ENCODE peak calls at places on chromosomes 3 and 15, in five cellular contexts. P is A673, J is foreskin fibroblast, A is ascending aorta, S is aorta. I is an unnamed sample.

GRCh38 chr15:65060641-65061397 is 7.0 kb downstream of the RASL12 start:
- DNase-seq in P (no peak), S (peak), J (no peak), A (peak), I (no peak)

GRCh38 chr3:164418426-164418825 is 659.9 kb downstream of the SI start:
- DNase-seq in P (peak), S (no peak), J (no peak), A (no peak), I (no peak)

GRCh38 chr3:187146389-187146788 is 7.1 kb upstream of the RPL39L start:
- DNase-seq in A (no peak), P (no peak), S (no peak), J (no peak), I (no peak)

GRCh38 chr3:49591615-49592014 is 37.3 kb downstream of the BSN start:
- DNase-seq in S (no peak), J (no peak), P (no peak), A (no peak), I (no peak)

GRCh38 chr15:60798821-60799220 is 319.9 kb upstream of the ICE2 start:
- DNase-seq in S (no peak), P (peak), J (peak), A (no peak), I (peak)

GRCh38 chr3:145807990-145808389 is 353.0 kb downstream of the PLOD2 start:
- DNase-seq in J (peak), S (no peak), A (no peak), P (peak), I (peak)

GRCh38 chr15:56957812-56958406 is 39.5 kb downstream of the TCF12 start:
- DNase-seq in S (no peak), A (no peak), P (no peak), J (no peak), I (no peak)

GRCh38 chr3:10917176-10917575 is 75.4 kb upstream of the SLC6A1 start:
- DNase-seq in P (no peak), A (no peak), S (no peak), J (no peak), I (no peak)

GRCh38 chr15:98855815-98856539 is 151.6 kb downstream of the PGPEP1L start:
- DNase-seq in A (no peak), S (no peak), J (no peak), P (no peak), I (no peak)

GRCh38 chr15:98900382-98900781 is 107.2 kb downstream of the PGPEP1L start:
- DNase-seq in S (no peak), J (no peak), A (peak), P (no peak), I (no peak)

GRCh38 chr15:70907784-70908471 is 15.3 kb downstream of the LRRC49 start:
- DNase-seq in J (no peak), A (no peak), P (no peak), S (no peak), I (no peak)

GRCh38 chr3:76039431-76039830 is 254.1 kb upstream of the ZNF717 start:
- DNase-seq in J (no peak), P (peak), S (no peak), A (no peak), I (no peak)

GRCh38 chr3:122754867-122755835 is 38.5 kb downstream of the HSPBAP1 start:
- DNase-seq in J (peak), S (no peak), P (peak), A (no peak), I (peak)

GRCh38 chr3:45258317-45258716 is 32.2 kb upstream of the TMEM158 start:
- DNase-seq in A (peak), P (no peak), S (no peak), J (no peak), I (no peak)

GRCh38 chr3:35664460-35664919 is 25.2 kb downstream of the ARPP21 start:
- DNase-seq in A (peak), S (peak), P (peak), J (no peak), I (peak)

GRCh38 chr15:20356444-20357138 is 185.0 kb downstream of the GOLGA6L6 start:
- DNase-seq in A (peak), J (no peak), P (peak), S (peak), I (no peak)

GRCh38 chr3:134325106-134325705 is 49.0 kb downstream of the AMOTL2 start:
- DNase-seq in J (no peak), P (no peak), S (peak), A (no peak), I (no peak)

GRCh38 chr3:45817788-45818523 is 21.6 kb upstream of the SLC6A20 start:
- DNase-seq in A (peak), J (peak), S (no peak), P (no peak), I (peak)

GRCh38 chr3:119555309-119555735 is 4.1 kb downstream of the CD80 start:
- DNase-seq in P (no peak), J (no peak), S (peak), A (peak), I (no peak)

GRCh38 chr3:119557192-119557873 is 2.1 kb downstream of the CD80 start:
- DNase-seq in P (no peak), S (no peak), A (no peak), J (no peak), I (no peak)

GRCh38 chr3:119555929-119556328 is 3.5 kb downstream of the CD80 start:
- DNase-seq in J (no peak), P (no peak), S (no peak), A (no peak), I (no peak)

GRCh38 chr3:119550090-119550910 is 9.1 kb downstream of the CD80 start:
- DNase-seq in J (no peak), A (no peak), P (no peak), S (no peak), I (no peak)

DNA sequence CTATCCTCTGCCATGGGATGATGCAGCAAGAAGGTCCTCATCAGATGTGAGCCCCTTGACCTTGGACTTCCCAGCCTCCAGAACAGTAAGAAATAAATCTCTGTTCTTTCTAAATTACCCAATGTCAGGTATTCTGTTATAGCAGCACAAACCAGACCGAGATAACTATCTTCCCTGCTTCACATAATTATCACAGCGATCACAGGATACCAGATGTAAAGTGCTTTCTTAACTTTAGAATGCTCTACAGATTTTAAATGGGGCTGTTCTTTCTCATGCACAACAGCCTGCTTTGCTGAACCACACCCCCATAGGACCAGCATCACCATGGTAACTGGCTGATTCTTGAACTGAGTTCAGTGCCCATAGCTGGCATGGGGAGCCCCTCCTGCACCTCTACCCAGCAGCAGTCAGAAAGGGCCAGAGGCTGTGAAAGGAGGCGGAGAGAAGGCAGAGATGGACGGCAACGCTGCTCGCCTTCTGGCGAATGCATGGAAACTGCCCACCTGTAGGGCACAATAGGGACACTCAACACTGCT is 7.8 kb downstream of the CD80 start:
- DNase-seq in J (no peak), P (no peak), A (no peak), S (no peak), I (no peak)
- H3K4me3 ChIP-seq in J (no peak), P (no peak), A (no peak), S (no peak), I (no peak)

GRCh38 chr15:45454825-45455224 is 67.7 kb downstream of the SLC30A4 start:
- DNase-seq in A (peak), S (no peak), J (peak), P (peak), I (peak)
- H3K4me3 ChIP-seq in A (no peak), S (no peak), J (no peak), P (no peak), I (no peak)

GRCh38 chr15:49154799-49155109 is 645 bp downstream of the COPS2 start:
- DNase-seq in A (no peak), J (no peak), S (no peak), P (no peak), I (no peak)
- H3K4me3 ChIP-seq in A (peak), J (peak), S (peak), P (peak), I (peak)

DNA sequence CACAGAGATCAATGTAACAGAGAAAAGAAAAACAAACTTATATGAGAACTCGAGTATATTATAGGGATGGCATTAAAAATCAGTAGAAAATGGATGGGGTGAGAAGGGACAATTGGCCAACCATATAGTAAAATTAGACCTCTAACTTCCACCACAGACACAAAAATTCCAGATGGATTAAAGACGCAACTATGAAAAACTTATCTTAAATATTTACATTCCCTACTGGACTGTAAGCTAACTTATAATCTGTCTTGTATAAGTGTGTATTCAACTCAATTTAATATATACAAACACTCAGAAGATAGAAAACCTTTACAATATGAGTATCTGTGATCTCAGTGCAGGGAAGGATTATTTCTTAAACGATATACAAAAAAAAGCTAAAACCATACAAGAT is 3.0 kb downstream of the MFAP1 start:
- DNase-seq in S (no peak), P (no peak), A (no peak), J (no peak), I (no peak)
- H3K4me3 ChIP-seq in S (no peak), P (no peak), A (no peak), J (no peak), I (no peak)

GRCh38 chr3:183285318-183285717 is 32.3 kb downstream of the B3GNT5 start:
- DNase-seq in S (no peak), J (no peak), A (no peak), P (no peak), I (no peak)
- H3K4me3 ChIP-seq in S (no peak), J (no peak), A (peak), P (no peak), I (no peak)

GRCh38 chr3:115628075-115628412 is 4.7 kb downstream of the GAP43 start:
- DNase-seq in P (no peak), A (no peak), J (no peak), S (no peak), I (no peak)
- H3K4me3 ChIP-seq in P (no peak), A (no peak), J (no peak), S (no peak), I (no peak)

GRCh38 chr15:40093224-40093842 is 15.3 kb downstream of the BMF start:
- DNase-seq in A (no peak), P (no peak), S (no peak), J (no peak), I (no peak)
- H3K4me3 ChIP-seq in A (no peak), P (no peak), S (no peak), J (peak), I (no peak)

GRCh38 chr15:90420488-90420850 is 32.4 kb downstream of the IQGAP1 start:
- DNase-seq in S (no peak), A (no peak), P (no peak), J (no peak), I (no peak)
- H3K4me3 ChIP-seq in S (no peak), A (peak), P (peak), J (no peak), I (no peak)

GRCh38 chr15:44038801-44039200 is 156.3 kb downstream of the FRMD5 start:
- DNase-seq in P (no peak), S (no peak), A (no peak), J (no peak), I (no peak)
- H3K4me3 ChIP-seq in P (no peak), S (no peak), A (no peak), J (no peak), I (no peak)

I was measured in skeletal muscle cell.